ENCODE peak calls at places on chromosomes 11 and 22, in four cellular contexts. O, T, K and E are unnamed samples.

GRCh38 chr22:41501209-41501608 is 32.3 kb downstream of the ACO2 start:
- DNase-seq in T (no peak), O (no peak), K (no peak), E (peak; percentile 9)

GRCh38 chr11:23181022-23181807 is 320.9 kb upstream of the CCDC179 start:
- DNase-seq in K (no peak), T (no peak), O (no peak), E (no peak)

GRCh38 chr22:27798526-27799333 is 2.8 kb downstream of the MN1 start:
- DNase-seq in O (no peak), K (no peak), T (no peak), E (no peak)

GRCh38 chr11:55714982-55715888 is 53.2 kb downstream of the OR4C6 start:
- DNase-seq in K (no peak), T (no peak), O (no peak), E (no peak)

GRCh38 chr11:64040684-64041267 is 5.0 kb downstream of the FLRT1 start:
- DNase-seq in O (no peak), K (no peak), T (no peak), E (no peak)

GRCh38 chr11:362642-363442 is 6.5 kb upstream of the B4GALNT4 start:
- DNase-seq in O (no peak), T (no peak), K (no peak), E (no peak)

GRCh38 chr22:27842994-27843431 is 41.5 kb upstream of the MN1 start:
- DNase-seq in T (no peak), K (no peak), O (no peak), E (no peak)

GRCh38 chr11:127890026-127890611 is 697.2 kb downstream of the ETS1 start:
- DNase-seq in T (no peak), K (peak; percentile 17), O (no peak), E (peak; percentile 68)

GRCh38 chr22:22810018-22810427 is 77.6 kb upstream of the IGLL5 start:
- DNase-seq in O (no peak), T (no peak), K (peak; percentile 30), E (no peak)

GRCh38 chr11:2526808-2527381 is 82.1 kb downstream of the KCNQ1 start:
- DNase-seq in K (no peak), O (no peak), T (no peak), E (no peak)

GRCh38 chr11:44994753-44995152 is 44.1 kb upstream of the TP53I11 start:
- DNase-seq in T (no peak), O (no peak), K (no peak), E (no peak)

GRCh38 chr11:72953631-72954030 is 139.4 kb downstream of the ATG16L2 start:
- DNase-seq in K (no peak), T (no peak), O (no peak), E (no peak)

GRCh38 chr11:134120143-134120850 is 51.4 kb downstream of the JAM3 start:
- DNase-seq in O (no peak), K (peak; percentile 97), T (peak; percentile 64), E (peak; percentile 90)

GRCh38 chr11:199782-200181 is 6.9 kb downstream of the SCGB1C1 start:
- DNase-seq in O (no peak), K (no peak), T (no peak), E (no peak)

GRCh38 chr11:47254381-47254780 is 3.4 kb upstream of the NR1H3 start:
- DNase-seq in K (no peak), O (no peak), T (no peak), E (no peak)

GRCh38 chr11:73983764-73984543 is 1.3 kb upstream of the UCP2 start:
- DNase-seq in K (no peak), T (no peak), O (no peak), E (no peak)

GRCh38 chr22:30272781-30273180 is 6.1 kb upstream of the OSM start:
- DNase-seq in K (no peak), T (no peak), O (no peak), E (no peak)

GRCh38 chr11:59559886-59560285 is 48.5 kb downstream of the OR4D9 start:
- DNase-seq in T (no peak), K (no peak), O (no peak), E (no peak)

GRCh38 chr11:47714554-47715081 is 551 bp downstream of the AGBL2 start:
- DNase-seq in T (no peak), O (no peak), K (no peak), E (peak; percentile 12)

GRCh38 chr11:2216400-2217064 is 44.9 kb upstream of the TH start:
- DNase-seq in K (no peak), T (no peak), O (no peak), E (no peak)

GRCh38 chr22:38079804-38080203 is 4.2 kb downstream of the SLC16A8 start:
- DNase-seq in T (no peak), K (no peak), O (no peak), E (no peak)

GRCh38 chr22:38080468-38080846 is 3.5 kb downstream of the SLC16A8 start:
- DNase-seq in K (no peak), O (no peak), T (no peak), E (no peak)

GRCh38 chr22:38081941-38082828 is 1.8 kb downstream of the SLC16A8 start:
- DNase-seq in T (no peak), O (no peak), K (no peak), E (no peak)

GRCh38 chr22:38081636-38081940 is 2.4 kb downstream of the SLC16A8 start:
- DNase-seq in K (no peak), T (no peak), O (no peak), E (no peak)

DNA sequence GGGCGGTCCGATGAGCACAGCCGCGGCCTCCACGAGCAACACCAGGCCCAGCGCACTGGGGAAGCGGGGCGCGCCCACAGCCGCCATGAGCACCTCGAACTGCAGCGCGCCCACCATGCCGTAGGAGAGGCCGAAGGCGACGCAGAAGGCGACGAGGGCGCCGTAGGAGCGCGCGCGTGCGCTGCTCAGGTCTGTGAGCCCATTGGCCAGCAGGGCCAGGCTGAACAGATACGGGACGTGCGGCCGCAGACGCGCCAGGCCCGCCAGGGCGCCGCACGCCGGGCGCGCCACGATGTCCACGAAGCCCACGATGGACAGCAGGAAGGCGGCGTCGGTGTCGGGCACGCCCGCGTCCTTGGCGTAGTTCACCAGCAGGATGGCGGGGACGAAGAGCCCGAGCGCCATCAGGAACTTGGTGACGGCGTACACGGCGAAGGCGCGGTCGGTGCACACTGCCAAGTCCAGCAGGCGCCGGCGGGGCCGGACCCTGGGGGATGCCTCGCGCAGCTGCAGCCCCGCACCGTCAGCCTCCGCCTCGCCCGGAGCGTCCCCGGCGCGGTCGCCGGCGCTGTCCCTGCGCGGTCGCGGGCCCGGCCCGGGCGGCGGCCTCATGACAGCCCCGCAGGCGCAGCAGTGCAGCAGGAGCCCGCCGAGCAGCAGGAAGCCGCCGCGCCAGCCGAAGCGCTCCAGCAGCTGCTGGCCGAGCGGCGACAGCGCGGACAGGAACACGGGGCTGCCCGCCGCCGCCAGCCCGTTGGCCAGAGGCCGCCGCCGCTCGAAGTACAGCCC is 2.9 kb downstream of the SLC16A8 start:
- DNase-seq in K (peak; percentile 14), T (no peak), O (no peak), E (no peak)
- H3K4me3 ChIP-seq in K (peak overlapping the region; percentile 24), T (peak overlapping the region; percentile 48), O (peak overlapping the region; percentile 24), E (peak overlapping the region; percentile 38)

GRCh38 chr11:32448232-32448631 is 12.9 kb upstream of the WT1 start:
- DNase-seq in K (no peak), O (no peak), T (no peak), E (peak; percentile 18)
- TF ChIP-seq CTCF in K (no peak), O (peak; percentile 27), T (no peak), E (peak; percentile 14)

GRCh38 chr11:95104916-95105315 is 15.3 kb downstream of the ENDOD1 start:
- DNase-seq in K (no peak), O (no peak), T (no peak), E (no peak)

GRCh38 chr11:95108671-95109551 is 19.3 kb downstream of the ENDOD1 start:
- DNase-seq in O (no peak), T (no peak), K (peak; percentile 14), E (no peak)

GRCh38 chr11:95104121-95104830 is 14.6 kb downstream of the ENDOD1 start:
- DNase-seq in T (no peak), O (no peak), K (no peak), E (peak; percentile 81)

GRCh38 chr11:95111923-95112540 is 22.4 kb downstream of the ENDOD1 start:
- DNase-seq in K (no peak), T (no peak), O (no peak), E (no peak)

DNA sequence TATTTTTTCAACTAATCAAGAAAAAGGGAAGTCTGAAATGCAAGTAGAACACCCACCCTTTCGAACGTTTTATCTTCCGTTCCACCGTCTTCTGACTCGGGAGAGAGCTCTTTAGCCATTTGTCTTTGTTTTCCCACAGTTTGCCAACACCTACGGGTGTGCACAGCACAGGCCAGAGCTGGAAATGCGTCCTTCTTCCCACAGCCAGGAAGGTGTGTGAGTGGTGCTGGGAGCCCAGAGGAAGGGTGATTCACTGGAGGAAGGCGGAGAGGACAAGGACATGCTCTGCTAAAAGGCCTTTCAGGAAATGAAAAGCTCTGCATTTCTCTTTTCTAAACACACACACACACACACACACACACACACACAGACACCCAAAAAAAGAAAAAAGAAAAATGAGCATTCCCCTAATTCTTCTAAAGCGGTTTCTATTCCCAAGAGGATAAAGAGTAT is 18.5 kb downstream of the ENDOD1 start:
- DNase-seq in K (peak; percentile 34), O (no peak), T (no peak), E (peak; percentile 86)
- H3K4me3 ChIP-seq in K (no peak overlapping the region), O (no peak overlapping the region), T (no peak overlapping the region), E (no peak overlapping the region)

GRCh38 chr22:49046000-49046545 is 781.6 kb downstream of the BRD1 start:
- DNase-seq in T (no peak), O (no peak), K (no peak), E (no peak)

GRCh38 chr22:49045276-49045675 is 782.4 kb downstream of the BRD1 start:
- DNase-seq in K (no peak), O (no peak), T (no peak), E (no peak)

GRCh38 chr22:49047461-49047860 is 780.2 kb downstream of the BRD1 start:
- DNase-seq in K (peak; percentile 15), O (no peak), T (peak; percentile 23), E (no peak)

GRCh38 chr22:49048591-49048990 is 779.1 kb downstream of the BRD1 start:
- DNase-seq in K (no peak), O (no peak), T (no peak), E (no peak)

GRCh38 chr22:49046546-49047305 is 780.9 kb downstream of the BRD1 start:
- DNase-seq in O (no peak), K (no peak), T (no peak), E (no peak)
- TF ChIP-seq CTCF in O (peak; percentile 39), K (no peak), T (no peak), E (no peak)

DNA sequence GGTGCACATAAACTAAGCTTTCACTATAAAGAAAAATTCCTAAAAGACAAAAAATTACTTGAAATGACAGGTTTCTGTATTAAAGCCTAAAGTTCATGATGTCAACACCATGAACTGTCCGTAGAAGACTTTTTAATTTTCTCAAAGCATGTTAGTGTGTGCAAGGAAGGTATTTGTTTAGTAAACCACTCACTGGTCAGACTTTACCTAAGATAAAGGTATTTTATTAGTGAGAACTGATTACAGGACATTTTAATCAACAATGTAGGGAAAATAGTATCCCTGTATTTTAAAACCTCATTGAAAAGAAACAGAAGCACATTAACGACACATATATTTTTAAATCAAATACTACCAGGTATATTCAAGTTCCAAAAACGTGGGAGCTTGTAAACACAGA is 2.9 kb downstream of the PICALM start:
- DNase-seq in K (no peak), T (no peak), O (no peak), E (no peak)
- H3K4me3 ChIP-seq in K (peak overlapping the region; percentile 96), T (peak overlapping the region; percentile 94), O (peak overlapping the region; percentile 77), E (peak overlapping the region; percentile 79)

GRCh38 chr11:71372693-71373657 is 75.2 kb downstream of the DHCR7 start:
- DNase-seq in O (no peak), T (no peak), K (peak; percentile 50), E (peak; percentile 43)
- TF ChIP-seq CTCF in O (peak; percentile 56), T (peak; percentile 44), K (peak; percentile 65), E (peak; percentile 46)